ENCODE peak calls at places on chromosomes 6 and 20, in nine cellular contexts. M is esophagus squamous epithelium; T is CD4-positive, alpha-beta memory T cell; R is HCT116; A is GM23248; W is cardiac muscle cell; X is neural progenitor cell; O is kidney; E is CD8-positive, alpha-beta T cell. V is an unnamed sample.

GRCh38 chr6:158778005-158778527 is 41.1 kb downstream of the EZR start:
- DNase-seq in M (no peak), E (no peak), O (no peak), A (no peak), X (no peak), R (no peak), W (no peak), T (no peak), V (no peak)

GRCh38 chr6:24797596-24798216 is 1.0 kb downstream of the ARMH2 start:
- DNase-seq in A (no peak), R (no peak), M (no peak), O (no peak), W (no peak), X (no peak), T (no peak), E (no peak), V (no peak)

GRCh38 chr6:116410945-116411623 is 40.3 kb downstream of the DSE start:
- DNase-seq in T (no peak), W (peak), M (no peak), X (no peak), E (no peak), R (no peak), A (peak), O (peak), V (no peak)

GRCh38 chr20:50449789-50450492 is 60.2 kb upstream of the PTPN1 start:
- DNase-seq in A (no peak), W (no peak), X (no peak), E (no peak), O (no peak), M (no peak), T (no peak), R (no peak), V (peak)

GRCh38 chr20:41139227-41140093 is 2.1 kb downstream of the PLCG1 start:
- DNase-seq in W (no peak), R (no peak), X (no peak), A (no peak), E (no peak), M (no peak), O (peak), T (no peak), V (no peak)

GRCh38 chr6:42727627-42728026 is 5.2 kb upstream of the PRPH2 start:
- DNase-seq in A (peak), X (no peak), T (no peak), W (no peak), O (peak), E (no peak), M (no peak), R (no peak), V (no peak)

GRCh38 chr6:167146977-167147376 is 10.8 kb downstream of the GPR31 start:
- DNase-seq in T (no peak), R (no peak), X (peak), O (no peak), W (peak), A (no peak), M (no peak), E (no peak), V (no peak)

GRCh38 chr6:43977404-43978111 is 149.7 kb downstream of the MRPL14 start:
- DNase-seq in A (no peak), O (no peak), M (no peak), X (no peak), T (no peak), E (no peak), R (no peak), W (no peak), V (no peak)

DNA sequence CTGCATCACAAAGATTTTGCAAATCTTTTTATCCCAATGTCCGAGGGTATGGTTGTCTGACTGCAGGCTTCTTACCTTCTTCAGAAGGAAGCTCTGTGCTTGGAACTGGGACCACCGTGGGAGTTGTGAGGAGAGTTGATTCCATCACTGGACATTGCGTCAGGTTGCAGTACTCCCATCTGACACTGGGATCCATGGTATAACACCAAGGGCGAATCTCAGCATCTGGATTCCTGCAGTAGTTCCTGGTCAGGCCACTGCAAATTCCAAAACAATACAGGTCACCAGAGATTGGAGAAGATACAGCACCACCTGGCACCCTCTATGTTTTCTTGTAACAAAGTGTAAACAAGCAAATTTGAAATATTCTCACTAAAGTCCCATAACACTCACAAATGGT is 77.7 kb downstream of the LPA start:
- DNase-seq in T (no peak), A (no peak), M (no peak), X (no peak), O (no peak), R (no peak), E (no peak), W (no peak), V (no peak)
- H3K4me3 ChIP-seq in T (no peak), A (no peak), M (no peak), X (no peak), O (no peak), R (no peak), E (no peak), W (no peak), V (no peak)

DNA sequence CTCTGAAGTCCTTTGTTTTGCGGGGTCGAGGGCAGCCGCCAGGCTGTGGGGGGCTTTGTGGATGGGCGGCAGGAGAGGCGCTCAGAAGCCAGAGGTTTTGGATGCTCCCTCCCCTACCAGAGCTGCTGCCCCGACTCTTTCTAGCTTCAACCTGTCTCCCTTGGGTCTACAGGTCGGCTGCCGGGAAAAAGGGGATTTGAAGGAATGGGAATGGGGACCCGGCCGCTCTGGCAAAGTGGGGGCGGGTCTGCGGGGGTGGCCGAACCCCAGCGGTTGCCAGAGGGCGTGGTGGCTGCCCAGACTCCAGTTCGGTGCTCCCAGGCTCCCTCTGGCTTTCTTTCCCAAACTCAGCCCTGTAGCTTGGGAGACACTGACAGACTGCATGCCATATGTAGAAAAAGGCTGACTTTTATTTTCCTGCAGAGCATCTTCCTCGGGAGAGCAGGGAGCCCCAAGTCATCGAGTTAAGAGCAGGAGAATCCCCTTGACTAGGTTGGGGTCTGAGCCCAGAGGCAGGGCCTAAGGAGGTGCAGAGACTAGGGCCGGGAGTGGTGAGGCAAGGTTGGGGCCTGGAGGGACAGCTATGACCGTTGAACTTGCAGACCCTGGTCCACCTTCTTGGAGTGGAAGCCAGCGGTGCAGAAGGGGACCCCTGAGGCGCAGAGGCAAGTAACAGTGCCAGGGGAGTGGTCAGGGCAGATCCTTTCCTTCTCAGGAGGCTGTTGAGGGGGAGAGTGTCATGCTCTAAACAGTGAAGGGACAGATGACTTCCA is 1.4 kb upstream of the PPP1R18 start:
- DNase-seq in M (no peak), O (peak), T (no peak), E (no peak), W (no peak), A (peak), X (no peak), R (no peak), V (no peak)
- H3K4me3 ChIP-seq in M (peak), O (peak), T (peak), E (peak), W (peak), A (peak), X (peak), R (peak), V (peak)

DNA sequence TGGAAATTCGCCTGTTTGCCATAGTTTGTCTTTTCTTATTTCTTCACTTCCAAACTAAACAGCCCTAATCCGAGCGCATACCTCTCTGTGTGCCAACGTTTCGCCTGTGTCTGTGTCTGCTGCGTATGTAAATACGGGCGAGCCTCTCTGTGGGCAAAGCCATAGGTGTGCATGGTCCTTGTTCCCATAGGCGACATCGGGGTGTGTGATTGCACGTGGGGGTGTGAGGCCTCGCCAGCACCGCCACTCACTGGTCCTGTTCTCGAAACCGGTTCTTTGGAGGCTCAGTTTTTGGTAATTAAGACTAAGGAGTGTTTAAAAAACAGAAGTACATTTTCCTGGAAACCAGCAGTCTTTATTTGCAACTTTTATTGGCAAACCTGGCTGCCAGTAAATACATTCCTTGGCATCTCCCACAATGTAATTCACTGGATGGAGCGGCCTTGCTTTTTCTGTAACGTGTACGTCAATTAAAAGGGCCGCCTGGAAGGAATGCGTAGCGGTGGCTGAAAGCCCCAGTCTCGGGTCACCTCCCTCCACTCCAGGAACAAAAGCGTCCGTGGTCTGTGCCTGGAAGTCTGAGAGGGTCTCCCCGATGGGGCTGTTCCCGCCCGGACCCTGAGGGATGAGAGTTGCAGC is 5.9 kb upstream of the FOXC1 start:
- DNase-seq in E (no peak), M (no peak), W (no peak), A (no peak), T (no peak), O (peak), R (no peak), X (peak), V (no peak)
- H3K4me3 ChIP-seq in E (no peak), M (peak), W (peak), A (peak), T (no peak), O (no peak), R (peak), X (peak), V (peak)

DNA sequence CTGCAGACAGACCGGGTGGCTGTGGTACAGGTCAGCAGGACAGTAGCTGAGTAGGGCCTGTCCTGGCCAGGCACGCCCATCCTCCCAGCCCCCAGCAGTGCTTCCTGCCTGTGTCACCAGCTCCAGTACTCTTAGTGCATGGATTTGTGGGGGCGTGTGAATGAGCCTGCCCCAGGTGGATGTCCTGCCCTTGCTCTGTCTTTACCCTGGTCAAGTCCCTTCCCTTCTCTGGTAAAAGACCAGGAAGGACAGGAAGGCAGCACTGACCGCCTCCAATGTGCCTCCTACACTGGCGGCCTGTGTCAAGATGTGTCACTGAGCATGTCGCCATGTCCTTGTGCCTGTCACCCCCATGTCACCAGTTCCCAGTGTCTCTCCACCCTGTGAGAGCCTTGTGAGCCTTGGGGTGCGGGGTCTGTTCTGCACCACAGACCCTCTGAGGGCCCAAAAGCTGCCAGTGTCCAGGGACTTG is 11.9 kb downstream of the TEAD3 start:
- DNase-seq in W (no peak), A (peak), E (no peak), X (no peak), M (no peak), O (peak), R (no peak), T (no peak), V (no peak)
- H3K4me3 ChIP-seq in W (no peak), A (no peak), E (no peak), X (no peak), M (peak), O (no peak), R (peak), T (no peak), V (no peak)

GRCh38 chr6:34526992-34527728 is 29.0 kb downstream of the SPDEF start:
- DNase-seq in W (peak), T (peak), O (peak), M (peak), A (peak), X (peak), R (peak), E (peak), V (peak)
- H3K4me3 ChIP-seq in W (peak), T (no peak), O (peak), M (peak), A (peak), X (peak), R (peak), E (peak), V (peak)

GRCh38 chr6:13863699-13864155 is 49.4 kb upstream of the MCUR1 start:
- DNase-seq in E (no peak), O (no peak), T (no peak), M (no peak), A (no peak), R (no peak), X (no peak), W (no peak), V (no peak)

GRCh38 chr6:13854716-13855250 is 40.4 kb upstream of the MCUR1 start:
- DNase-seq in R (no peak), T (no peak), A (no peak), O (no peak), X (no peak), E (no peak), W (no peak), M (no peak), V (no peak)

GRCh38 chr6:13865132-13865531 is 50.8 kb upstream of the MCUR1 start:
- DNase-seq in T (no peak), X (no peak), R (no peak), E (no peak), M (no peak), A (no peak), W (no peak), O (no peak), V (no peak)

GRCh38 chr6:13859871-13860555 is 45.7 kb upstream of the MCUR1 start:
- DNase-seq in T (no peak), M (no peak), O (peak), R (no peak), A (no peak), X (no peak), W (no peak), E (no peak), V (peak)
- H3K4me3 ChIP-seq in T (no peak), M (peak), O (peak), R (no peak), A (no peak), X (no peak), W (peak), E (no peak), V (peak)

DNA sequence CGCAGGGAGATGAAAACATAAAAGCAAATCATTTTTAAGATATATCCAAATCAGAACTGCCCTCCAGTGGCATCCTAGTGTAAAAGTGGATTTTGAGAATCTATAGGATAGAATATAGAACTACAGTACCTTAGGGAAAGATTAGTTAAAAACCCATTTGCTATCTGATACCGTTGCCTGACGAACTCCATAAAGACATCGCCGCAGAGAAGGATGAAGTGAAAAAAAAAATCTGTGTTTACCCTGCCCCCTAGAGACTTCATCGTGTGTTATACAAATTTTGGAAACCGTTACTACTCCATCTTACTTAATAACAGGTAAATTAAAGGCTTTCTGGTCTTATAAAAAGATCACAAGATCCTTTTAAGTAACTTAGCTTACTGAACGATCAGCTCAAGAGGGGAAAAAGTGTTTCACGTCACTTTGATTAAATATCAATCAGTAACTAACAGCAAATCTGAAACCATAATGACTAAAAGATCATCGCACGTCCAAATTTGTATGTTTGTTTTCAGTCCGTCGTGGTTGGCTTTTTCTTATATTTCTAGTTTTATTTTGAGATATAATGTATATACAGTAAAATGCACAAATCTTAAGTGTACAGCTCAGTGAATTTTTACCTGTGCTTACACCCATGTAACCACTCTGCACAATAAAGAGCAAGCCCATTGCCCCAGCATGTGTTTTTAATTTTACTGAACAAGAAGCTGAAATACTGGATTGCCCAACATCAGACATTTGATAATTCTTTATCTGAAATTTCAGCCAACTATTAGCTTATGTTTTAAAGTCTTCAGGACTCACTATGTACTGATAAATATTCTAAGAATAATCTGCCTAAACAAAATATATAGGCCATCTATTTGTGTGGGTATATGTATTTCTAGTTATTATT is 879 bp upstream of the MCM3 start:
- DNase-seq in O (no peak), T (no peak), E (peak), M (no peak), X (peak), A (peak), W (peak), R (no peak), V (no peak)
- H3K4me3 ChIP-seq in O (peak), T (peak), E (peak), M (peak), X (peak), A (peak), W (peak), R (peak), V (peak)

GRCh38 chr6:109452181-109452580 is 3.4 kb downstream of the MICAL1 start:
- DNase-seq in X (no peak), O (no peak), A (no peak), T (no peak), E (no peak), M (no peak), R (no peak), W (no peak), V (no peak)

GRCh38 chr6:109454483-109455160 is 950 bp downstream of the MICAL1 start:
- DNase-seq in T (peak), R (no peak), A (peak), W (no peak), M (peak), X (no peak), O (peak), E (peak), V (peak)

GRCh38 chr6:109455161-109455501 is 441 bp downstream of the MICAL1 start:
- DNase-seq in R (no peak), E (no peak), O (peak), W (no peak), T (peak), M (no peak), A (peak), X (no peak), V (peak)

GRCh38 chr6:109453156-109453555 is 2.4 kb downstream of the MICAL1 start:
- DNase-seq in A (no peak), T (no peak), R (no peak), O (no peak), W (no peak), M (no peak), E (no peak), X (no peak), V (no peak)

DNA sequence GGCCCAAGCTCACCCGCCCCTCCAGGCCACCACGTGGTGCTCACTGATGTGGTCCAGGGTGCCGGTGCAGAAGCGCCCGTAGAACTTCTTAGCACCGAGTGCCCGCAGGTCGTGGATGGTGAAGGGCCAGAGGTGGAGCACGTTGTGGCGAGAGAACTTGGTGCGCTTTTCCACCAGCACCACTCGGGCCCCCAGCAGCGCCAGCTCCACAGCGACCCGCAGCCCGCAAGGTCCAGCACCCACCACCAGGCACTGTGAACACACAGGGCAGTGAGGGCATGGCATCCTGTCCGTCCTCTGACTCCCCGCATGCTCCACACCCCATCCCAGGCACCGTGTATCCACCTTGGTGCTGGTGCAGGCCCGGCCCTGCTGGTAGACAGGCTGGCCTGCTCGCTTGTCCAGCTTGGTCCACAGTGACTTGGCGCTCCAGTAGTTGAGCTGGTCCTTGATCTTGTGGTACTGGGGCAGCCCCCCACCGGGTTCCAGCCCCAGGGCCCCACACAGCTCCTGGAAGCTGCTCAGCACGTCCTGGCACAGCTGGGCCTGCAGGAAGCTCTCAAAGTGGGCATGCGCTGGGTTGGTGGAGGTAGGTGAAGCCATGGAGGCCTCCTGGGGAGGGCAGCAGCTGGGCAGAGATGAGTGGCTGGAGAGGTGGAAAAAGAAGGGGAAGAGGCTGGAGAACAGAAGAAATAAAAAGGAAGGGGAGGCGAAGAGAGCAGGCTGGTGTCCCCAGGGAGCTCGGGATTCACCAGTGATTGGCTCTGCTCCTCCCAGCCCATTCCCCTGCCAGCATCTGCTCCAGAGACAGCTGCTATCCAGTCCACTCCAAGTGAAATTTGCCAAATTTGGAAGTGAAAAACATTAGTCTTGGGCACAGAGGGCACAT is 1.7 kb downstream of the MICAL1 start:
- DNase-seq in O (peak), M (no peak), X (no peak), R (no peak), A (peak), T (no peak), E (no peak), W (no peak), V (peak)
- H3K4me3 ChIP-seq in O (no peak), M (peak), X (peak), R (no peak), A (peak), T (peak), E (peak), W (no peak), V (peak)

GRCh38 chr6:10510592-10511367 is 10.4 kb upstream of the GCNT2 start:
- DNase-seq in A (peak), X (peak), T (peak), M (no peak), W (peak), R (peak), E (peak), O (no peak), V (peak)
- H3K4me3 ChIP-seq in A (no peak), X (no peak), T (no peak), M (peak), W (no peak), R (no peak), E (no peak), O (peak), V (no peak)